ENCODE peak calls at places on chromosomes 3 and 15, in six cellular contexts. One of them, this sample, is unnamed. For H3K4me1, the result is how much of the 10 kb centered on the place peaks cover.

GRCh38 chr15:37581866-37582532 is 352.4 kb upstream of the TMCO5A start:
- DNase-seq in H1: no peak
- DNase-seq in mesenchymal stem cell: no peak
- DNase-seq in IMR-90: no peak
- DNase-seq in neuronal stem cell: no peak
- DNase-seq in mesendoderm: no peak
- DNase-seq in this sample: peak

GRCh38 chr15:66573719-66574641 is 8.2 kb upstream of the LCTL start:
- DNase-seq in mesendoderm: no peak
- DNase-seq in H1: no peak
- DNase-seq in neuronal stem cell: no peak
- DNase-seq in IMR-90: peak
- DNase-seq in mesenchymal stem cell: peak
- DNase-seq in this sample: no peak

GRCh38 chr3:120438216-120438615 is 12.6 kb downstream of the FSTL1 start:
- DNase-seq in H1: no peak
- DNase-seq in mesendoderm: no peak
- DNase-seq in IMR-90: no peak
- DNase-seq in mesenchymal stem cell: no peak
- DNase-seq in neuronal stem cell: no peak
- DNase-seq in this sample: no peak

GRCh38 chr15:88571153-88572029 is 24.9 kb upstream of the DET1 start:
- DNase-seq in neuronal stem cell: no peak
- DNase-seq in mesenchymal stem cell: no peak
- DNase-seq in IMR-90: no peak
- DNase-seq in mesendoderm: no peak
- DNase-seq in H1: no peak
- DNase-seq in this sample: no peak

GRCh38 chr15:90531147-90531546 is 1.4 kb downstream of the CRTC3 start:
- DNase-seq in mesenchymal stem cell: no peak
- DNase-seq in IMR-90: no peak
- DNase-seq in mesendoderm: no peak
- DNase-seq in H1: no peak
- DNase-seq in neuronal stem cell: no peak
- DNase-seq in this sample: no peak

GRCh38 chr15:75200765-75201608 is 695 bp upstream of the C15orf39 start:
- DNase-seq in H1: peak
- DNase-seq in neuronal stem cell: peak
- DNase-seq in mesendoderm: peak
- DNase-seq in mesenchymal stem cell: peak
- DNase-seq in IMR-90: no peak
- DNase-seq in this sample: peak

GRCh38 chr15:63156708-63157065 is 590 bp downstream of the RPS27L start:
- DNase-seq in H1: no peak
- DNase-seq in mesendoderm: peak
- DNase-seq in neuronal stem cell: peak
- DNase-seq in IMR-90: peak
- DNase-seq in mesenchymal stem cell: peak
- DNase-seq in this sample: no peak

GRCh38 chr15:77025066-77025435 is 30.1 kb downstream of the PSTPIP1 start:
- DNase-seq in mesenchymal stem cell: no peak
- DNase-seq in mesendoderm: no peak
- DNase-seq in IMR-90: no peak
- DNase-seq in neuronal stem cell: no peak
- DNase-seq in H1: no peak
- DNase-seq in this sample: peak

GRCh38 chr3:172068977-172069376 is 29.6 kb downstream of the FNDC3B start:
- DNase-seq in neuronal stem cell: no peak
- DNase-seq in mesenchymal stem cell: no peak
- DNase-seq in H1: no peak
- DNase-seq in IMR-90: no peak
- DNase-seq in mesendoderm: no peak
- DNase-seq in this sample: no peak

GRCh38 chr3:31369637-31370036 is 163.1 kb upstream of the STT3B start:
- DNase-seq in mesendoderm: no peak
- DNase-seq in neuronal stem cell: no peak
- DNase-seq in IMR-90: peak
- DNase-seq in H1: no peak
- DNase-seq in mesenchymal stem cell: peak
- DNase-seq in this sample: no peak

GRCh38 chr3:8532251-8532831 is 30.7 kb downstream of the LMCD1 start:
- DNase-seq in neuronal stem cell: no peak
- DNase-seq in mesendoderm: no peak
- DNase-seq in IMR-90: peak
- DNase-seq in H1: no peak
- DNase-seq in mesenchymal stem cell: peak
- DNase-seq in this sample: no peak

GRCh38 chr3:15558581-15558980 is 37.1 kb upstream of the COLQ start:
- DNase-seq in mesenchymal stem cell: no peak
- DNase-seq in neuronal stem cell: no peak
- DNase-seq in H1: no peak
- DNase-seq in mesendoderm: no peak
- DNase-seq in IMR-90: no peak
- DNase-seq in this sample: no peak

GRCh38 chr3:149340310-149340933 is 7.0 kb upstream of the TM4SF18 start:
- DNase-seq in mesendoderm: no peak
- DNase-seq in IMR-90: peak
- DNase-seq in neuronal stem cell: no peak
- DNase-seq in H1: no peak
- DNase-seq in mesenchymal stem cell: no peak
- DNase-seq in this sample: no peak

GRCh38 chr3:134336587-134336986 is 37.7 kb downstream of the AMOTL2 start:
- DNase-seq in neuronal stem cell: no peak
- DNase-seq in IMR-90: peak
- DNase-seq in H1: no peak
- DNase-seq in mesenchymal stem cell: peak
- DNase-seq in mesendoderm: peak
- DNase-seq in this sample: no peak
- H3K4me1 ChIP-seq in neuronal stem cell: under half
- H3K4me1 ChIP-seq in IMR-90: half or more
- H3K4me1 ChIP-seq in H1: under half
- H3K4me1 ChIP-seq in mesenchymal stem cell: half or more
- H3K4me1 ChIP-seq in mesendoderm: under half
- H3K4me1 ChIP-seq in this sample: under half

GRCh38 chr15:40328711-40329240 is 5.3 kb downstream of the INAFM2 start:
- DNase-seq in H1: no peak
- DNase-seq in mesenchymal stem cell: peak
- DNase-seq in mesendoderm: no peak
- DNase-seq in neuronal stem cell: no peak
- DNase-seq in IMR-90: no peak
- DNase-seq in this sample: no peak
- H3K4me2 ChIP-seq in H1: peak
- H3K4me2 ChIP-seq in mesenchymal stem cell: peak
- H3K4me2 ChIP-seq in mesendoderm: no peak
- H3K4me2 ChIP-seq in neuronal stem cell: no peak
- H3K4me2 ChIP-seq in IMR-90: peak
- H3K4me2 ChIP-seq in this sample: no peak

GRCh38 chr3:143979813-143980212 is 8.2 kb downstream of the DIPK2A start:
- DNase-seq in H1: no peak
- DNase-seq in mesendoderm: no peak
- DNase-seq in neuronal stem cell: no peak
- DNase-seq in IMR-90: peak
- DNase-seq in mesenchymal stem cell: no peak
- DNase-seq in this sample: no peak
- H2BK15ac ChIP-seq in H1: no peak
- H2BK15ac ChIP-seq in mesendoderm: no peak
- H2BK15ac ChIP-seq in neuronal stem cell: no peak
- H2BK15ac ChIP-seq in IMR-90: no peak
- H2BK15ac ChIP-seq in mesenchymal stem cell: no peak
- H2BK15ac ChIP-seq in this sample: no peak

GRCh38 chr3:36924748-36925521 is 19.9 kb downstream of the TRANK1 start:
- DNase-seq in H1: no peak
- DNase-seq in mesenchymal stem cell: no peak
- DNase-seq in IMR-90: no peak
- DNase-seq in neuronal stem cell: no peak
- DNase-seq in mesendoderm: no peak
- DNase-seq in this sample: no peak
- H3K4me1 ChIP-seq in H1: under half
- H3K4me1 ChIP-seq in mesenchymal stem cell: under half
- H3K4me1 ChIP-seq in IMR-90: under half
- H3K4me1 ChIP-seq in neuronal stem cell: under half
- H3K4me1 ChIP-seq in mesendoderm: under half
- H3K4me1 ChIP-seq in this sample: under half

DNA sequence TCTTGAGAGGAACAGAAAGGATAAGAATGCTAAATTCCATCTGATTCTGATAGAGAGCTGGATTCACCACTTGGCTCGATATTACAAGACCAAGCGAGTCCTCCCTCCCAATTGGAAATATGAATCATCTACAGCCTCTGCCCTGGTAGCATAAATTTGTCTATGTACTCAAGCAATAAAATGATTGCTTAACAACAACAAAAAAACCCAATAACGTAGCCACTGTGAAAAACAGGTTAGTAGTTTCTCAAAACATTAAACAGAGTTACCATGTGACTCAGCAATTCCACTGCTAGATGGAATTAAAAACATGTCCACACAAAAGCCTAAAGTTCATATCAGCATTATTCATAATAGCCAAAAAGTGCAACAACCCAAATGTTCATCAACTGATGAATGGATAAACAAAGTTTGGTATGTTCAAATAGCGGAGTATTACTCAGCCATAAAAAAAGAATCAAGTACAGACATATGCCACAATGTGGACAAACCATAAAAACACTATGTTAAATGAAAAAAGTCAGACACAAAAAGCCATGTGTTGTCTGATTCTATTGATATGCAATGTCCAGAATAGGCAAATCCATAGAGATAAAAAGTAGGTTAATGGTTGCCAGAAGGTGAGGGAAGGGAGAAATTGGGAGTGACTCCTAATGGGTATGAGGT is 16.8 kb downstream of the BCL2L10 start:
- DNase-seq in mesenchymal stem cell: peak
- DNase-seq in IMR-90: peak
- DNase-seq in neuronal stem cell: no peak
- DNase-seq in H1: no peak
- DNase-seq in mesendoderm: no peak
- DNase-seq in this sample: no peak
- H3K4me2 ChIP-seq in mesenchymal stem cell: no peak
- H3K4me2 ChIP-seq in IMR-90: no peak
- H3K4me2 ChIP-seq in neuronal stem cell: no peak
- H3K4me2 ChIP-seq in H1: no peak
- H3K4me2 ChIP-seq in mesendoderm: no peak
- H3K4me2 ChIP-seq in this sample: no peak

DNA sequence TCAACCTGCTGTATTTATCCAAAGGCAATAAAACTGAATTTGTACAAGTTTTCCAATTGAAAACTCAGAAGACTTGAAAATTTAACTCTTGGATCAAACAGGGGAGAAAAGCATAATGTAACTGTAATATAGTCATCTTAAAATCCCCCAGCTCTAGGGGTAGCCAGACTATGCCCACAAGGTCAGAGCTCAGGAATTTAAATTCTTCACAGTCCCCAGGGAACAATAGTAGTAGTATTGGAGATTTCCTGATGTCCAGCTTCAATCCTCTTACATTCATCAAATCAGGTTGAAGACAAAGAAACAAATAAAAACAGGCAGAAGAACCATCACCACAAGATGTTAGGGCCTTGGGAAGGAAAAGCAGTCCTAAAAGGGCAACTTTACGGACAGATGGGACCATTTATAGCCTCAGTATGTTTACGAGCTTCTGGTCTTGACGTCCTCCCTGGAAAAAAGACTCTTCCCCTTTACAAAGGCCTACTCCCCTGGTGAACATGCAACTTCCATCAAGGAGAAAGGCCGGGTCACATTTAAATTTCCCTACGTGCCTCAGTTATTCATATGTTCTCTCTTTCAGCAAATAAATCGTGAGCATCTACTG is 96.8 kb downstream of the PLCH1 start:
- DNase-seq in mesenchymal stem cell: no peak
- DNase-seq in neuronal stem cell: no peak
- DNase-seq in mesendoderm: peak
- DNase-seq in IMR-90: no peak
- DNase-seq in H1: no peak
- DNase-seq in this sample: no peak
- H2BK15ac ChIP-seq in mesenchymal stem cell: no peak
- H2BK15ac ChIP-seq in neuronal stem cell: no peak
- H2BK15ac ChIP-seq in mesendoderm: no peak
- H2BK15ac ChIP-seq in IMR-90: no peak
- H2BK15ac ChIP-seq in H1: no peak
- H2BK15ac ChIP-seq in this sample: no peak

This sample was measured in H9.